ENCODE peak calls at places on chromosomes 12 and 14, in four cellular contexts. One of them, this sample, is unnamed.

GRCh38 chr14:76376001-76376404 is at the start of gene ESRRB:
- DNase-seq in HepG2: no peak
- DNase-seq in K562: no peak
- DNase-seq in HEK293T: peak
- DNase-seq in this sample: no peak

GRCh38 chr12:93440043-93440835 is 1.5 kb downstream of the UBE2N start:
- DNase-seq in K562: no peak
- DNase-seq in HEK293T: no peak
- DNase-seq in HepG2: no peak
- DNase-seq in this sample: no peak

GRCh38 chr14:91373591-91374245 is 43.9 kb downstream of the CCDC88C start:
- DNase-seq in HEK293T: no peak
- DNase-seq in HepG2: no peak
- DNase-seq in K562: no peak
- DNase-seq in this sample: peak

GRCh38 chr12:85059594-85059993 is 23.4 kb downstream of the LRRIQ1 start:
- DNase-seq in HepG2: no peak
- DNase-seq in K562: no peak
- DNase-seq in HEK293T: no peak
- DNase-seq in this sample: no peak

GRCh38 chr12:42235426-42235825 is 2.6 kb downstream of the YAF2 start:
- DNase-seq in HepG2: no peak
- DNase-seq in HEK293T: no peak
- DNase-seq in K562: no peak
- DNase-seq in this sample: no peak

GRCh38 chr12:104372048-104372720 is 68.6 kb downstream of the EID3 start:
- DNase-seq in HepG2: no peak
- DNase-seq in K562: no peak
- DNase-seq in HEK293T: no peak
- DNase-seq in this sample: no peak

GRCh38 chr12:68455676-68456345 is 123.6 kb upstream of the MDM1 start:
- DNase-seq in HEK293T: no peak
- DNase-seq in HepG2: no peak
- DNase-seq in K562: no peak
- DNase-seq in this sample: no peak

GRCh38 chr12:45729233-45730115 is at the start of gene ARID2:
- DNase-seq in K562: peak
- DNase-seq in HEK293T: peak
- DNase-seq in HepG2: peak
- DNase-seq in this sample: no peak

GRCh38 chr12:65098364-65098763 is 22.7 kb downstream of the WIF1 start:
- DNase-seq in K562: no peak
- DNase-seq in HEK293T: no peak
- DNase-seq in HepG2: no peak
- DNase-seq in this sample: no peak

GRCh38 chr14:31909977-31910376 is 167.1 kb upstream of the ARHGAP5 start:
- DNase-seq in HepG2: no peak
- DNase-seq in HEK293T: no peak
- DNase-seq in K562: no peak
- DNase-seq in this sample: no peak

GRCh38 chr14:77022219-77022852 is 6.2 kb downstream of the IRF2BPL start:
- DNase-seq in K562: no peak
- DNase-seq in HepG2: no peak
- DNase-seq in HEK293T: no peak
- DNase-seq in this sample: no peak

GRCh38 chr12:85138833-85139232 is 102.7 kb downstream of the LRRIQ1 start:
- DNase-seq in HEK293T: no peak
- DNase-seq in K562: no peak
- DNase-seq in HepG2: no peak
- DNase-seq in this sample: no peak

GRCh38 chr12:15899282-15899870 is 11.8 kb upstream of the DERA start:
- DNase-seq in HEK293T: no peak
- DNase-seq in HepG2: peak
- DNase-seq in K562: peak
- DNase-seq in this sample: no peak

GRCh38 chr14:29518335-29518734 is 409.3 kb downstream of the PRKD1 start:
- DNase-seq in K562: no peak
- DNase-seq in HepG2: no peak
- DNase-seq in HEK293T: no peak
- DNase-seq in this sample: no peak

GRCh38 chr12:131348226-131349010 is 362.5 kb upstream of the SFSWAP start:
- DNase-seq in K562: no peak
- DNase-seq in HEK293T: no peak
- DNase-seq in HepG2: no peak
- DNase-seq in this sample: no peak

GRCh38 chr12:103715494-103715893 is 125.5 kb downstream of the NT5DC3 start:
- DNase-seq in HepG2: no peak
- DNase-seq in K562: no peak
- DNase-seq in HEK293T: no peak
- DNase-seq in this sample: no peak

GRCh38 chr12:124576061-124576650 is 8.7 kb upstream of the NCOR2 start:
- DNase-seq in HepG2: no peak
- DNase-seq in K562: no peak
- DNase-seq in HEK293T: no peak
- DNase-seq in this sample: no peak

GRCh38 chr14:65704412-65704811 is 291.9 kb downstream of the FUT8 start:
- DNase-seq in HEK293T: no peak
- DNase-seq in K562: no peak
- DNase-seq in HepG2: no peak
- DNase-seq in this sample: no peak

GRCh38 chr12:112716099-112717093 is 75.2 kb upstream of the RPH3A start:
- DNase-seq in K562: peak
- DNase-seq in HepG2: no peak
- DNase-seq in HEK293T: peak
- DNase-seq in this sample: no peak

GRCh38 chr12:112705037-112705632 is 86.4 kb upstream of the RPH3A start:
- DNase-seq in HepG2: no peak
- DNase-seq in K562: no peak
- DNase-seq in HEK293T: no peak
- DNase-seq in this sample: no peak

GRCh38 chr12:112714166-112714565 is 77.4 kb upstream of the RPH3A start:
- DNase-seq in HEK293T: no peak
- DNase-seq in K562: no peak
- DNase-seq in HepG2: no peak
- DNase-seq in this sample: no peak

GRCh38 chr12:112711507-112711906 is 80.0 kb upstream of the RPH3A start:
- DNase-seq in HepG2: no peak
- DNase-seq in K562: no peak
- DNase-seq in HEK293T: no peak
- DNase-seq in this sample: no peak

DNA sequence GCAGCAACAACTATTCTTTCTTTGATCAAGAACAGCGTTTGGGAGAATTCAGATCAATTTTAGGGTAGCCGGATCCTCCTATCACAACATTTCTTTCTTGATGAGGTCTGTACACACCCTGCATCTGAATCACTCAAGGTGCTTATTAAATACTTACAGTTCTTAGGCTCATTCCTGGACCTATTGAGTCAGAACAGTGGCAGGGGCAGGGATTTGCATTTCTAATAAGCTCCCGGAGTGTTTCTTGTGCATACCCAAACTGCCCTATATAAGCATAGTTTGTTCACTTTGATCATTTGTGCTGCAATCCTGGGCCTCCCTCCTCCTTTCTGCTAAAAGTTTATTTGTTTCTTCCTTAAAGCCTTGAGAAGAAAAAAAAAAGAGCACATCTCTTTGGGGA is 80.5 kb upstream of the RPH3A start:
- DNase-seq in HepG2: no peak
- DNase-seq in HEK293T: no peak
- DNase-seq in K562: no peak
- DNase-seq in this sample: no peak
- TF ChIP-seq FOXK2 in HepG2: no peak
- TF ChIP-seq FOXK2 in HEK293T: no peak
- TF ChIP-seq FOXK2 in K562: no peak
- TF ChIP-seq FOXK2 in this sample: no peak

GRCh38 chr12:112686373-112686772 is 105.2 kb upstream of the RPH3A start:
- DNase-seq in HepG2: no peak
- DNase-seq in HEK293T: no peak
- DNase-seq in K562: no peak
- DNase-seq in this sample: no peak
- TF ChIP-seq FOXK2 in HepG2: no peak
- TF ChIP-seq FOXK2 in HEK293T: no peak
- TF ChIP-seq FOXK2 in K562: no peak
- TF ChIP-seq FOXK2 in this sample: no peak

GRCh38 chr12:57227315-57228115 is 2.0 kb upstream of the SHMT2 start:
- DNase-seq in K562: no peak
- DNase-seq in HepG2: no peak
- DNase-seq in HEK293T: no peak
- DNase-seq in this sample: no peak
- TF ChIP-seq FOXK2 in K562: no peak
- TF ChIP-seq FOXK2 in HepG2: no peak
- TF ChIP-seq FOXK2 in HEK293T: no peak
- TF ChIP-seq FOXK2 in this sample: no peak

DNA sequence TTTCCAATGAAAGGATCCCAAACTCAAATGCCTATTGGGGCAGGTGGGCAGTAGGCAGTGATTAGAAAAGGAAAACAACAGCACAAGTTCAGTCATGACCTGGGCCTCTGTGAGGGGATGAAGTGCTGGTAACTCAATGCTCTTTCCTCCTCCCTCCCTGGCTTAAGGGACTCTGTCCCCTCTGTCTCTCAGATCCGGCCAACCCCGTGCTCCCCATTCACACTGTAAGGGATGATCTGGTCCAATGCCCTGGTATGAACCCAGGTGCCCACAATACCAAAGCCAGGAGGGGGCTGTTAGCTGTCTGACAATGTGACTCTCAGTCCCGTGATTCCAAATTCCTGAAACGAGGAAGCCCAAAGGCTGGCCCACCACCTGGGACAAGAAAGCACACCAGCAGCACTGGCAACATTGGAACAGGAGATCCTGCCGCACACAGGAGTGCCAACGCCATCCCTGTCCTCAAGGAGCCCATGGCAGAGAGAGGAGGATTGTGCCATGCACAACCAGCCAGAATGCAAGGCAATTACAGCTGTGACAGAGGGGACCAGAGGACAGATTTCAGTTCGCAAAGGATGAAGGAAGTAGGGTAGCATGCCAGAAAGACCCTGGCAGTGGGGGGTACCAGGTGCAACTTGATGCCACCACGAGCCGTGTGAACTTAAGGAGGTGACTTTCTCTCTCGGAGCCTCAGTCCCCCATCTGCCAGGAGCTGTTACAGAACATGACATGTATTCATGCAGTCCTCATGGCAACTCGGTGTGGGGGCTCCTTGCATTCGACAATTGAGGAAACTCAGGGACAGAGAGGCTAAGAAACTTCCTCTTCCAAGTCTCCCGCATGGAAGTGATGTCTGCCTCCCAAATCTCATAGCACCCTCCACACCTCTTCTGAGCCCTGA is 37.6 kb downstream of the SERPINA3 start:
- DNase-seq in K562: no peak
- DNase-seq in HepG2: no peak
- DNase-seq in HEK293T: no peak
- DNase-seq in this sample: no peak
- TF ChIP-seq FOXK2 in K562: no peak
- TF ChIP-seq FOXK2 in HepG2: no peak
- TF ChIP-seq FOXK2 in HEK293T: no peak
- TF ChIP-seq FOXK2 in this sample: no peak

GRCh38 chr14:68947802-68948201 is 31.3 kb downstream of the ACTN1 start:
- DNase-seq in HepG2: no peak
- DNase-seq in HEK293T: no peak
- DNase-seq in K562: no peak
- DNase-seq in this sample: no peak
- TF ChIP-seq FOXK2 in HepG2: no peak
- TF ChIP-seq FOXK2 in HEK293T: no peak
- TF ChIP-seq FOXK2 in K562: no peak
- TF ChIP-seq FOXK2 in this sample: no peak

GRCh38 chr12:20807192-20808080 is 3.1 kb upstream of the SLCO1B3 start:
- DNase-seq in K562: no peak
- DNase-seq in HEK293T: no peak
- DNase-seq in HepG2: no peak
- DNase-seq in this sample: no peak
- TF ChIP-seq FOXK2 in K562: no peak
- TF ChIP-seq FOXK2 in HEK293T: no peak
- TF ChIP-seq FOXK2 in HepG2: no peak
- TF ChIP-seq FOXK2 in this sample: no peak

DNA sequence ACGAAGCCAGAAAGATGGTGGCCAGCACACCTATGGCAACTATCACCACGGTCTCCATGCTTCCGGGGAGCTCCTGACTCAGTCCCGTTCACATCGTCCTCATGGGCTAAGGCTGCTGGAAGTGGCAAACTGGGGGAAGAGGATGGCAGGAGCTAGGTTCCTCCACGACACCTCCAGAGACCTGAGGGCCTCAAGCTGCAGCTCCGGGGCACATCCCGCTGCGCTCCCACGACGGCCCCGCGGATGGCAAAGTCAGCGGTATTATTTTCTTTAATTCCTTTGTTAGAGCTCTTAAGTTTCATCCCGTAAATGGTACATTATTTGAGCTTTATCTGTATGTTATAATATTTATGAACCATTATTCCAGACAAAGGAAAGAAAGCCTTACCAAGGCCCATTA is 190.5 kb downstream of the DACT1 start:
- DNase-seq in HEK293T: no peak
- DNase-seq in K562: no peak
- DNase-seq in HepG2: no peak
- DNase-seq in this sample: no peak
- TF ChIP-seq FOXK2 in HEK293T: no peak
- TF ChIP-seq FOXK2 in K562: no peak
- TF ChIP-seq FOXK2 in HepG2: no peak
- TF ChIP-seq FOXK2 in this sample: no peak

DNA sequence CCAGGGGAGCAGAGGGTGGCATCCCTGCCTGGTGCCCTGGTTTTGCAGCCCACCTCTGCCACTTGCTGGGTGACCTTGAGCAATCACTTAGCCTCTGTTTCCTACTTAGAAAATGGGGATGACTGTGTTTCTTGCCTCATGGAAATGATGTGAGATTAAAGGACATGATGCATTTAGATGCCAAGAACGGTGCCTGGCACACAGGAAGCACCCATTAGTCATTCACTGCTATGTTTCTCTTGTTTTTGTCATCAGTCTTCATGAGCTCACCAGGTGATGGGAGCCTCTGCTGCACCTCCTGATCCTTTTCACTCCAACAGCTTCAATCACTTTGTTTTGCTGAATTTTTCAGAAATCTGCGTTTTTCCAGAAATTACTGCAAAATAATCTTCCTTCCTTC is 23.6 kb upstream of the ATF1 start:
- DNase-seq in K562: no peak
- DNase-seq in HEK293T: no peak
- DNase-seq in HepG2: no peak
- DNase-seq in this sample: no peak
- TF ChIP-seq FOXK2 in K562: no peak
- TF ChIP-seq FOXK2 in HEK293T: no peak
- TF ChIP-seq FOXK2 in HepG2: no peak
- TF ChIP-seq FOXK2 in this sample: no peak

GRCh38 chr14:99605299-99605961 is 1.4 kb upstream of the CCDC85C start:
- DNase-seq in HEK293T: peak
- DNase-seq in K562: peak
- DNase-seq in HepG2: peak
- DNase-seq in this sample: no peak
- TF ChIP-seq FOXK2 in HEK293T: no peak
- TF ChIP-seq FOXK2 in K562: no peak
- TF ChIP-seq FOXK2 in HepG2: no peak
- TF ChIP-seq FOXK2 in this sample: no peak